ENCODE peak calls at places on chromosomes 3 and 15, in six cellular contexts. L is sigmoid colon, A is SK-N-SH, U is BJ, Z is mammary epithelial cell, T is body of pancreas. O is an unnamed sample. For H3K36me3, the result is how much of the 10 kb centered on the place peaks cover.

GRCh38 chr3:61927332-61927731 is 366.0 kb downstream of the PTPRG start:
- DNase-seq in Z (peak), U (peak), T (peak), L (peak), A (peak), O (no peak)

GRCh38 chr3:157595259-157595658 is 92.0 kb upstream of the VEPH1 start:
- DNase-seq in L (no peak), U (no peak), Z (no peak), T (no peak), A (no peak), O (no peak)

GRCh38 chr15:100769043-100769974 is 110.3 kb upstream of the ALDH1A3 start:
- DNase-seq in L (no peak), A (peak), U (no peak), Z (no peak), T (no peak), O (no peak)

GRCh38 chr15:75349851-75350588 is 3.2 kb downstream of the NEIL1 start:
- DNase-seq in A (no peak), L (no peak), T (peak), U (no peak), Z (no peak), O (no peak)

GRCh38 chr3:154243353-154243752 is 80.9 kb downstream of the DHX36 start:
- DNase-seq in Z (peak), U (no peak), L (no peak), T (no peak), A (no peak), O (no peak)

GRCh38 chr15:65363766-65364165 is 14.0 kb downstream of the IGDCC3 start:
- DNase-seq in T (no peak), U (no peak), A (no peak), L (peak), Z (no peak), O (no peak)

GRCh38 chr15:80635953-80636352 is 59.2 kb upstream of the ABHD17C start:
- DNase-seq in Z (no peak), T (no peak), A (no peak), L (peak), U (no peak), O (no peak)

GRCh38 chr15:41828747-41829270 is 917 bp downstream of the JMJD7 start:
- DNase-seq in A (no peak), U (no peak), Z (peak), L (no peak), T (no peak), O (no peak)

GRCh38 chr3:112481342-112481870 is 17.9 kb downstream of the BTLA start:
- DNase-seq in L (no peak), T (no peak), U (no peak), A (no peak), Z (no peak), O (no peak)

GRCh38 chr15:62648954-62649353 is 393.6 kb upstream of the TPM1 start:
- DNase-seq in A (no peak), L (no peak), Z (no peak), U (no peak), T (peak), O (peak)

GRCh38 chr3:13172644-13173013 is 99.4 kb upstream of the IQSEC1 start:
- DNase-seq in A (no peak), U (no peak), L (peak), Z (no peak), T (no peak), O (no peak)

GRCh38 chr3:127632035-127632434 is 3.0 kb downstream of the PODXL2 start:
- DNase-seq in U (no peak), T (no peak), L (no peak), Z (no peak), A (no peak), O (no peak)

GRCh38 chr15:44726136-44726535 is 10.2 kb upstream of the TRIM69 start:
- DNase-seq in T (no peak), U (no peak), A (no peak), Z (no peak), L (no peak), O (peak)

GRCh38 chr3:11206316-11206715 is 52.0 kb downstream of the HRH1 start:
- DNase-seq in U (no peak), L (peak), A (no peak), Z (no peak), T (no peak), O (no peak)
- TF ChIP-seq CTCF in U (no peak), L (no peak), A (no peak), Z (no peak), T (no peak), O (no peak)

DNA sequence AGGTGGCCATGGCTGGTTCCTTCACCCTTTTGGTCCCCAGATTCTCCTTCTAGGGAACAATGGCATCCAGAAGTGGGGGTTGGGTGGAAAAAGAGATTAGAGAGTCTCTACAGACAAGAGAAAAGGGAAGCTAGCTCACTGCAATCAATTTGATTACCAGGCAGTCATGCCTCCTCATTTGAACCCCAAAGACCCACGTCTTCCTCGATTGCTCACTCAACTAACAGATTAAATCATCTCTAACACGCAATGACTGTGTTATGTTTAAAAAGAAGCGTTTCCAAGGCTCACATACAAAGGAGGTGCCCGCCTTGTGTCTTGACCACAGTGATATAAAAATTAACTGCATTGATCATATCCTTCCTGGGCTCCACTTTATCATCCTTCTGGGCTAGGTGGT is 57.6 kb downstream of the BHLHE40 start:
- DNase-seq in L (no peak), T (no peak), U (no peak), A (no peak), Z (no peak), O (no peak)
- H3K36me3 ChIP-seq in L (under half), T (under half), U (under half), A (under half), Z (under half), O (under half)

GRCh38 chr3:170111147-170111771 is 70.3 kb downstream of the PHC3 start:
- DNase-seq in L (no peak), Z (no peak), U (no peak), T (no peak), A (no peak), O (peak)

DNA sequence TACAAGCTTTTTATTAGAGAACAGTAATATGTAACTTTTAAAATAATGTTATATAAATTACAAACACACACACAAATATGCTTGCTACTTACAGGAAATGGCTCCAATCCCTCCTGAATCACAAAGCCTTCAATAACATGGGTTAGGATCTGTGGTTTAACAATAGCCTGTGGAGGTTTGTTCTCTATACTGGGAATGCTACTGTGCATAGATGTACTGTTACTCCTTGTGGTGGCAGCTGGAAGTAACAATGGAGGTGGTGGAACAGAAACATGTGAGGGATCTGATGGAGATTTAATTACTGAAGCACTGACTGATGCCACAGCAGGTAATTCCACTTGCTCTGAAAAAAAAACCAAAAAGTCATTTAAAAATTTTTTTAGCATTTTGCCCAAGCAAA is 64.4 kb downstream of the PHC3 start:
- DNase-seq in Z (peak), U (no peak), T (no peak), L (no peak), A (peak), O (peak)
- TF ChIP-seq CTCF in Z (peak), U (peak), T (no peak), L (no peak), A (peak), O (peak)

GRCh38 chr3:68986496-68987208 is 26.8 kb downstream of the EOGT start:
- DNase-seq in L (no peak), T (no peak), U (no peak), Z (no peak), A (no peak), O (no peak)

GRCh38 chr3:68987322-68987721 is 26.2 kb downstream of the EOGT start:
- DNase-seq in L (no peak), A (no peak), T (no peak), Z (no peak), U (no peak), O (no peak)

GRCh38 chr3:68984011-68984410 is 29.5 kb downstream of the EOGT start:
- DNase-seq in U (no peak), L (no peak), A (no peak), Z (no peak), T (no peak), O (no peak)

GRCh38 chr3:68988740-68989139 is 24.7 kb downstream of the EOGT start:
- DNase-seq in Z (no peak), A (no peak), T (no peak), L (no peak), U (peak), O (no peak)

GRCh38 chr3:68985391-68985790 is 28.1 kb downstream of the EOGT start:
- DNase-seq in Z (no peak), A (no peak), U (no peak), L (no peak), T (no peak), O (no peak)
- H3K36me3 ChIP-seq in Z (under half), A (half or more), U (under half), L (half or more), T (under half), O (under half)